ENCODE peak calls at places on chromosomes 11 and 22, in eight cellular contexts. T is activated T-helper 1 cell treated with anti-CD3 and anti-CD28 coated beads, Interleukin-12 subunit alpha, Interleukin-12 subunit beta, Interleukin-2, Interleukin-4 antibody, amounts not matched to agents 30 ng/mL and 10 ng/mL and 1 ng/mL, durations not matched to agents 14 hours and 24 hours and 36 hours; E is CD14-positive monocyte; Z is EL; B is HTR-8/SVneo; P is GM06990; H is aorta; F is COLO829. Q is an unnamed sample.

GRCh38 chr11:1774886-1775285 is 11.2 kb upstream of the CTSD start:
- DNase-seq in T (no peak), E (no peak), Z (no peak), B (no peak), P (no peak), H (no peak), F (no peak), Q (no peak)

GRCh38 chr11:109552376-109552775 is 130.4 kb downstream of the C11orf87 start:
- DNase-seq in T (no peak), E (no peak), Z (peak), B (no peak), P (no peak), H (no peak), F (no peak), Q (no peak)

GRCh38 chr11:110573411-110573810 is 138.8 kb downstream of the ARHGAP20 start:
- DNase-seq in T (no peak), E (no peak), Z (no peak), B (no peak), P (no peak), H (no peak), F (no peak), Q (no peak)

GRCh38 chr11:269146-269890 is 8.9 kb upstream of the NLRP6 start:
- DNase-seq in T (peak), E (peak), Z (no peak), B (no peak), P (peak), H (no peak), F (no peak), Q (no peak)

GRCh38 chr11:9716275-9717039 is 52.6 kb downstream of the SWAP70 start:
- DNase-seq in T (no peak), E (peak), Z (peak), B (no peak), P (peak), H (peak), F (no peak), Q (no peak)

GRCh38 chr11:68053117-68053516 is 14.3 kb downstream of the TCIRG1 start:
- DNase-seq in T (no peak), E (no peak), Z (no peak), B (no peak), P (no peak), H (no peak), F (no peak), Q (no peak)

GRCh38 chr11:112085822-112086421 is 634 bp downstream of the TIMM8B start:
- DNase-seq in T (peak), E (no peak), Z (peak), B (peak), P (no peak), H (no peak), F (peak), Q (no peak)

GRCh38 chr11:3146612-3147256 is 18.4 kb downstream of the OSBPL5 start:
- DNase-seq in T (no peak), E (no peak), Z (peak), B (peak), P (no peak), H (peak), F (no peak), Q (no peak)

GRCh38 chr11:35153280-35153679 is 14.3 kb downstream of the CD44 start:
- DNase-seq in T (no peak), E (no peak), Z (no peak), B (no peak), P (no peak), H (no peak), F (no peak), Q (no peak)

GRCh38 chr11:62652156-62653006 is 721 bp downstream of the INTS5 start:
- DNase-seq in T (no peak), E (no peak), Z (no peak), B (no peak), P (no peak), H (no peak), F (no peak), Q (no peak)

GRCh38 chr11:133966924-133967598 is 10.3 kb upstream of the IGSF9B start:
- DNase-seq in T (peak), E (no peak), Z (no peak), B (no peak), P (peak), H (no peak), F (no peak), Q (peak)

GRCh38 chr11:134032501-134033091 is 36.3 kb upstream of the JAM3 start:
- DNase-seq in T (no peak), E (no peak), Z (peak), B (no peak), P (no peak), H (no peak), F (no peak), Q (peak)

GRCh38 chr11:12529041-12529440 is 145.2 kb upstream of the TEAD1 start:
- DNase-seq in T (no peak), E (no peak), Z (no peak), B (no peak), P (no peak), H (no peak), F (no peak), Q (no peak)

GRCh38 chr22:37043828-37044538 is 7.6 kb upstream of the KCTD17 start:
- DNase-seq in T (peak), E (peak), Z (peak), B (no peak), P (peak), H (no peak), F (peak), Q (no peak)

GRCh38 chr11:67276821-67277230 is 10.6 kb downstream of the GRK2 start:
- DNase-seq in T (no peak), E (peak), Z (peak), B (no peak), P (peak), H (peak), F (no peak), Q (no peak)

GRCh38 chr11:74685338-74685737 is 45.9 kb downstream of the CHRDL2 start:
- DNase-seq in T (no peak), E (no peak), Z (no peak), B (no peak), P (no peak), H (no peak), F (no peak), Q (no peak)

GRCh38 chr22:20439556-20439927 is 1.9 kb upstream of the SCARF2 start:
- DNase-seq in T (no peak), E (no peak), Z (no peak), B (no peak), P (no peak), H (no peak), F (no peak), Q (no peak)

GRCh38 chr11:130652671-130653335 is 204.4 kb downstream of the ADAMTS15 start:
- DNase-seq in T (no peak), E (no peak), Z (peak), B (no peak), P (no peak), H (peak), F (no peak), Q (no peak)

GRCh38 chr11:118239509-118239908 is 12.7 kb downstream of the MPZL3 start:
- DNase-seq in T (no peak), E (no peak), Z (no peak), B (no peak), P (no peak), H (no peak), F (no peak), Q (no peak)

GRCh38 chr11:123580557-123581275 is 73.7 kb downstream of the SCN3B start:
- DNase-seq in T (peak), E (peak), Z (peak), B (peak), P (peak), H (peak), F (peak), Q (peak)

GRCh38 chr11:63915961-63916836 is 765 bp downstream of the RCOR2 start:
- DNase-seq in T (no peak), E (no peak), Z (peak), B (no peak), P (no peak), H (no peak), F (no peak), Q (peak)

GRCh38 chr11:86818466-86819282 is 18.3 kb downstream of the PRSS23 start:
- DNase-seq in T (no peak), E (no peak), Z (peak), B (peak), P (no peak), H (no peak), F (peak), Q (peak)

GRCh38 chr11:131661137-131661536 is 290.7 kb downstream of the NTM start:
- DNase-seq in T (no peak), E (no peak), Z (peak), B (no peak), P (no peak), H (no peak), F (no peak), Q (no peak)

GRCh38 chr11:58927393-58928081 is 11.8 kb upstream of the GLYATL1 start:
- DNase-seq in T (no peak), E (no peak), Z (peak), B (no peak), P (no peak), H (no peak), F (no peak), Q (no peak)

GRCh38 chr11:18600915-18601569 is 1.5 kb downstream of the MISFA start:
- DNase-seq in T (no peak), E (no peak), Z (no peak), B (no peak), P (no peak), H (no peak), F (no peak), Q (no peak)

GRCh38 chr11:77125695-77126094 is 2.4 kb upstream of the MYO7A start:
- DNase-seq in T (no peak), E (no peak), Z (no peak), B (no peak), P (no peak), H (no peak), F (no peak), Q (no peak)

GRCh38 chr11:576791-577610 is 731 bp downstream of the PHRF1 start:
- DNase-seq in T (no peak), E (no peak), Z (no peak), B (no peak), P (no peak), H (no peak), F (no peak), Q (no peak)

GRCh38 chr11:119051440-119052162 is 5.4 kb downstream of the HYOU1 start:
- DNase-seq in T (no peak), E (no peak), Z (no peak), B (no peak), P (peak), H (no peak), F (no peak), Q (no peak)

GRCh38 chr11:46537121-46537520 is 56.7 kb downstream of the AMBRA1 start:
- DNase-seq in T (no peak), E (no peak), Z (no peak), B (no peak), P (no peak), H (no peak), F (no peak), Q (no peak)

GRCh38 chr22:20206709-20207215 is 55.9 kb upstream of the CCDC188 start:
- DNase-seq in T (peak), E (no peak), Z (peak), B (no peak), P (peak), H (no peak), F (no peak), Q (no peak)

GRCh38 chr11:35138949-35139881 is at the start of gene CD44:
- DNase-seq in T (peak), E (peak), Z (peak), B (peak), P (peak), H (peak), F (peak), Q (no peak)

GRCh38 chr11:119901657-119902577 is 172.9 kb upstream of the NECTIN1 start:
- DNase-seq in T (no peak), E (no peak), Z (no peak), B (no peak), P (no peak), H (no peak), F (no peak), Q (no peak)

Q was measured in cerebellar cortex.